ENCODE peak calls at places on chromosomes 16 and 17, in ten cellular contexts. V, F, A, T, Q, Y, O, W, I and U are unnamed samples. For H3K4me1, the result is how much of the 10 kb centered on the place peaks cover.

GRCh38 chr16:10297341-10298006 is 88.4 kb upstream of the ATF7IP2 start:
- DNase-seq in V (no peak), F (no peak), A (no peak), T (peak), Q (no peak), Y (no peak), O (no peak), W (no peak), I (no peak), U (no peak)

GRCh38 chr17:61532818-61533217 is 58.2 kb downstream of the NACA2 start:
- DNase-seq in V (no peak), F (no peak), A (no peak), T (no peak), Q (no peak), Y (no peak), O (no peak), W (no peak), I (no peak), U (no peak)

GRCh38 chr17:28345420-28346198 is 10.0 kb downstream of the TNFAIP1 start:
- DNase-seq in V (peak), F (peak), A (no peak), T (no peak), Q (peak), Y (no peak), O (no peak), W (no peak), I (no peak), U (no peak)

GRCh38 chr17:47785538-47786123 is 36.0 kb downstream of the OSBPL7 start:
- DNase-seq in V (no peak), F (peak), A (no peak), T (no peak), Q (no peak), Y (no peak), O (no peak), W (no peak), I (no peak), U (no peak)

GRCh38 chr16:65909310-65910050 is 457.0 kb upstream of the CDH5 start:
- DNase-seq in V (no peak), F (peak), A (no peak), T (no peak), Q (no peak), Y (no peak), O (no peak), W (no peak), I (no peak), U (no peak)

GRCh38 chr17:49404906-49405305 is 9.8 kb downstream of the PHB1 start:
- DNase-seq in V (no peak), F (no peak), A (no peak), T (no peak), Q (no peak), Y (no peak), O (no peak), W (no peak), I (no peak), U (no peak)

GRCh38 chr17:49214665-49215360 is 4.3 kb downstream of the ABI3 start:
- DNase-seq in V (peak), F (no peak), A (no peak), T (no peak), Q (no peak), Y (peak), O (no peak), W (no peak), I (no peak), U (no peak)

GRCh38 chr17:49984283-49984682 is 10.7 kb downstream of the DLX3 start:
- DNase-seq in V (no peak), F (no peak), A (no peak), T (no peak), Q (no peak), Y (no peak), O (no peak), W (no peak), I (no peak), U (no peak)

GRCh38 chr17:67801626-67802175 is 23.6 kb upstream of the BPTF start:
- DNase-seq in V (no peak), F (no peak), A (no peak), T (no peak), Q (no peak), Y (no peak), O (no peak), W (no peak), I (no peak), U (peak)

GRCh38 chr16:4339909-4340308 is 11.2 kb downstream of the PAM16 start:
- DNase-seq in V (no peak), F (peak), A (no peak), T (no peak), Q (peak), Y (no peak), O (no peak), W (no peak), I (no peak), U (no peak)

GRCh38 chr17:8707232-8707590 is 37.4 kb downstream of the CCDC42 start:
- DNase-seq in V (no peak), F (peak), A (no peak), T (no peak), Q (no peak), Y (no peak), O (no peak), W (no peak), I (no peak), U (no peak)

GRCh38 chr16:70691223-70692129 is 5.6 kb upstream of the MTSS2 start:
- DNase-seq in V (no peak), F (peak), A (peak), T (peak), Q (peak), Y (peak), O (no peak), W (peak), I (no peak), U (no peak)

GRCh38 chr16:66503030-66503429 is 46.9 kb downstream of the TK2 start:
- DNase-seq in V (no peak), F (no peak), A (peak), T (no peak), Q (peak), Y (no peak), O (no peak), W (no peak), I (no peak), U (no peak)

GRCh38 chr17:5832886-5833285 is 237.3 kb upstream of the WSCD1 start:
- DNase-seq in V (peak), F (peak), A (no peak), T (no peak), Q (no peak), Y (no peak), O (peak), W (no peak), I (peak), U (peak)

GRCh38 chr17:75694536-75694935 is 26.7 kb upstream of the ITGB4 start:
- DNase-seq in V (no peak), F (no peak), A (peak), T (no peak), Q (peak), Y (no peak), O (no peak), W (no peak), I (no peak), U (no peak)
- H3K4me1 ChIP-seq in V (half or more), F (under half), A (half or more), T (half or more), Q (half or more), Y (under half), O (half or more), W (under half), I (half or more), U (half or more)

GRCh38 chr17:17749025-17749772 is 67.9 kb downstream of the RAI1 start:
- DNase-seq in V (no peak), F (no peak), A (no peak), T (no peak), Q (no peak), Y (no peak), O (no peak), W (no peak), I (no peak), U (no peak)
- H3K27ac ChIP-seq in V (peak), F (peak), A (no peak), T (peak), Q (no peak), Y (peak), O (peak), W (peak), I (no peak), U (no peak)

GRCh38 chr17:38587193-38587592 is 18.6 kb downstream of the SRCIN1 start:
- DNase-seq in V (no peak), F (no peak), A (no peak), T (no peak), Q (no peak), Y (no peak), O (no peak), W (no peak), I (no peak), U (no peak)

GRCh38 chr17:38586788-38587187 is 19.0 kb downstream of the SRCIN1 start:
- DNase-seq in V (no peak), F (no peak), A (no peak), T (no peak), Q (no peak), Y (no peak), O (no peak), W (no peak), I (no peak), U (no peak)

GRCh38 chr17:38587956-38588771 is 17.6 kb downstream of the SRCIN1 start:
- DNase-seq in V (no peak), F (no peak), A (no peak), T (no peak), Q (no peak), Y (no peak), O (no peak), W (no peak), I (no peak), U (no peak)

GRCh38 chr17:38589462-38590114 is 16.2 kb downstream of the SRCIN1 start:
- DNase-seq in V (no peak), F (no peak), A (no peak), T (no peak), Q (no peak), Y (no peak), O (no peak), W (no peak), I (no peak), U (no peak)

DNA sequence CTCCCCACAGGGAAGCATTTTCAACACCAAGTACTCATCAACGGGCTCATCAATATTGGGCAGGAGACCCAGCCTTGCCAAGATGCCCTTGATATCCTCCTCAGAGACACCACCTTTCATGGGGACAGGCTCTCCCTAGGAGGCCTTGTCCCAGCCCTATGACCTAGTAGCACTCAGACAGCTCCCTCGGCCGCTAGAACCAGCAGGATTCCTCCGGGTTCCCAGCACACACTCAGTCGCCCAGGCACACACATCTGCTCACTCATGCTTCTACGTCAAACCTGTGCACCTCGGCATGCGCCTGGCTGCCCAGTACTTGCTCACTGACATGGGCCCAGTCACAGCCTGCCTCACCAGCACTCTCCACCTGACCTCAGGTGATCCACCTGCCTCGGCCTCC is 17.0 kb downstream of the SRCIN1 start:
- DNase-seq in V (no peak), F (no peak), A (no peak), T (no peak), Q (no peak), Y (no peak), O (no peak), W (no peak), I (no peak), U (no peak)
- H3K4me1 ChIP-seq in V (half or more), F (under half), A (under half), T (under half), Q (under half), Y (under half), O (under half), W (under half), I (under half), U (under half)

GRCh38 chr17:60164697-60165096 is 14.9 kb downstream of the CA4 start:
- DNase-seq in V (no peak), F (no peak), A (no peak), T (no peak), Q (no peak), Y (no peak), O (no peak), W (no peak), I (peak), U (no peak)

GRCh38 chr17:60164164-60164563 is 14.4 kb downstream of the CA4 start:
- DNase-seq in V (no peak), F (no peak), A (no peak), T (no peak), Q (no peak), Y (no peak), O (no peak), W (no peak), I (no peak), U (no peak)

GRCh38 chr17:60165223-60165622 is 15.4 kb downstream of the CA4 start:
- DNase-seq in V (no peak), F (no peak), A (no peak), T (no peak), Q (no peak), Y (no peak), O (no peak), W (no peak), I (peak), U (no peak)

GRCh38 chr17:60167095-60167741 is 17.4 kb downstream of the CA4 start:
- DNase-seq in V (no peak), F (no peak), A (no peak), T (no peak), Q (no peak), Y (no peak), O (no peak), W (no peak), I (no peak), U (no peak)

DNA sequence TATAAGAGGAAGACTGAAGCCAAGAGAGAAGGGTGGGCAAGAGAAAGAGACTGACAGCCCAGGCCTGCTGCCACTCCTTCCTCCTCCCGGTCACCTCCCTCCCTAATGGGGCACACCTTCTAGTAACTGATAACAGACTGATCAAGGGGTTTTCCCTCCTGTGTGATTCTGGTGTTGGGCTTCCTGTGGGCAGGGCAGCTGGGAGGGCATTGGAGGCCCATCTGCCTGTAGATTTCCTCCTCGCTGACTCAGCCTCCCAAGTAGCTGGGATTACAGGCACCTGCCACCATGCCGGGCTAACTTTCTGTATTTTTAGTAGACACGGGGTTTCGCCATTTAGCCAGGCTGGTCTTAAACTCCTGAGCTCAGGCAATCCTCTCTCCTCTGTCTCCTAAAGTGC is 16.2 kb downstream of the CA4 start:
- DNase-seq in V (no peak), F (no peak), A (no peak), T (peak), Q (no peak), Y (no peak), O (no peak), W (no peak), I (no peak), U (no peak)
- H3K27ac ChIP-seq in V (no peak), F (no peak), A (no peak), T (peak), Q (no peak), Y (no peak), O (no peak), W (no peak), I (no peak), U (no peak)

DNA sequence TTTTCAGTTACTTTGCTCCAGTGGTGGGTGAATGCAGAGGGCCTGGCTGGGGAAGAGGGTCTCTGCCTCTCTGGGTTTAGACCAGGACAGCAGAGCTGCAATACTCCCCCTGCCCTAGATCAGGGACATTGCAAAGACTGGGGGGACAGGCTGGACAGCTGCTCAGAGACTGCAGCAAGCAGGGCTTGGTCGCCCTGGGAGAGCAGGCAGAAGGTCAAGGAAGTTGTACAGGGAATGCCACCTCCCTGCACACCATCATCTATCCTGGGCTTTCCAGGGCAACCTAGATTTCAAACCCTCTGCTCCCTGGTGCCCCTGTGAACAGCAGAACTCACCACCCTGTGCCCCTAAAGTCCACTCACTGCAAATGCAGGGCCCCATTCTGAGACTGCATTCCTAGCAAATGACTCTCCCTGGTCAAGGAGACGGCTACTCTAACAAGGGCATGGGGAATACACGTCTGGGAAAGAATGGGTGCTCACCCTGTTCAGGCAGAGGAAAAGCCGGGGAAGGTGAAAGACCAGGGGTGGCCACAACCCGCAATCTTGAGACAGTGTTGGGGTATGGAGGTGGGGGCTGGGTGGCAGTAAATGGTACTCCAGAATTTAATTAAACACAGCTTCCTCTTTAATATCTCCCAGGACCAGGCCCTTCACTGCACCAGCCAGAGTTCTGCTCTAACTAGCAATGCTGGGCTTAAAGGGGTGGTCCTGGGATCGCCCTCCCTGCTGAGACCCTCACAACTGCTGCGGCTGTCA is 1.0 kb downstream of the KIFC3 start:
- DNase-seq in V (peak), F (peak), A (no peak), T (no peak), Q (no peak), Y (no peak), O (no peak), W (no peak), I (peak), U (no peak)
- H3K4me1 ChIP-seq in V (half or more), F (under half), A (half or more), T (half or more), Q (under half), Y (under half), O (half or more), W (under half), I (half or more), U (under half)

DNA sequence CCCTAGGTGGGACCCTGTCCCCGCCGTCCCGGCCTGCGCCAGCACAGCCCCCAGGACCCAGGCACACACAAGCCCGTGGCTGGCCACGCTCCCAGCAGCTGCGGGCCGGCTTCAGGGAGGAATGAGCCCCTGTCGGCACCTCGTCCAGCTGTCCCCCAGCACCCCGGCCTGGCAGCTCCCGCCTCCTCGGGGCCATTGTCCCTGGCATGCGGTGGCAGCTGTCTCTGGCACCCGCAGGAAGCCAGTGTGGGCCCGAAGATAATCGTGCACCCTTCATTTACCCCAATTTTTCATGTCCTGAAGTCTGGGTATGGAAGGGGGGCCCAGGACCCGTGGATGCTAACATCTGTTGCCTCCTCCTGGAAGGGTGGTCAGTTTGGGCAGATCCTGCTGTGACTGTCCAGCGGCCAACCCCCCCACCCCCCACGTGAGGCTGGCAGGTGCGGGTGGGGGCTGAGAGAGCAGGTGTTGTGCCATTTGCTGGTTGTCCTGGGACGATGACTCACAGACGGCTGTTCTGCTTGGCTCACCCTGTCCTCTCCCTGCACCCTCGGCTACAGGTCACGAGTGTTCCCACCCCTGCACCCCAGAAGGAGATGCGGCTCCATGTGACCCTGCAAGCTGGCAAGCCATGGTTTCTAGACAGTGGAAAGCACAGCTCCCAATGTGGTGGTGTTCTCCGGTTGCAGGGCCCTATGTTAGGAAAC is 4.0 kb upstream of the LMF1 start:
- DNase-seq in V (peak), F (no peak), A (peak), T (no peak), Q (no peak), Y (peak), O (no peak), W (no peak), I (no peak), U (no peak)
- H3K27ac ChIP-seq in V (no peak), F (peak), A (peak), T (no peak), Q (no peak), Y (no peak), O (no peak), W (no peak), I (no peak), U (no peak)

DNA sequence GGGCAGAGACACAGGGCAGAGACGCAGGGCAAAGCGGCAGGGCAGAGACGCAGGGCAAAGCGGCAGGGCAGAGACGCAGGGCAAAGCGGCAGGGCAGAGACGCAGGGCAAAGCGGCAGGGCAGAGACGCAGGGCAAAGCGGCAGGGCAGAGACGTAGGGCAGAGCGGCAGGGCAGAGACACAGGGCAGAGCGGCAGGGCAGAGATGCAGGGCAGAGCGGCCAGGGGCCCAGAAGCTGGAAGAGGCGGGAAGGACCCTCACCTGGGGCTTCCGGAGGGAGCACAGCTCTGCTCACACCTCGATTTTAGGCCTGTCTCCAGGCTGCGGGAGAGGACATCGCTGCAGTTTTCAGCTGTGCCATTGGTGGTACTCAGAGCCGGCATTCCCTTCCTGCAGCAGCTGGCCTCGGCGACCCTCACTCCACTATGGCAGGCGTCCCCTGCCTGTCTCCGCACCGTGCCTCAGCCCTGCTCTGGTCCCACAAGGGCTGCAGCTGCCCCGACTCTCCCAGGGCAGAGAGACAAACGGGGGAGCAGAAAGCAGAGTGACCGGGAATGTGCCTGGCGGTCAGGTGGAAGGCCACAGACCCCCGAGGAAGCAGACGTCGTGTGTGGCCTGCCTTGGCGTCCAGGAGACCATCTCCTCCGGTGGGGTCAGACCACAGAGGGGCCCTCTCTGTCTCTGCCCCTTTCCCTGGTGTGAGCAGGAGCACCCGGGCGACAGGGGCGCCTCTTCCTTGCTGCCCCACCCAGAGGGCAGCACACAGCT is 29.9 kb downstream of the SOX8 start:
- DNase-seq in V (no peak), F (no peak), A (no peak), T (no peak), Q (no peak), Y (no peak), O (no peak), W (no peak), I (no peak), U (no peak)
- H3K4me1 ChIP-seq in V (under half), F (under half), A (under half), T (under half), Q (under half), Y (under half), O (under half), W (under half), I (under half), U (under half)

DNA sequence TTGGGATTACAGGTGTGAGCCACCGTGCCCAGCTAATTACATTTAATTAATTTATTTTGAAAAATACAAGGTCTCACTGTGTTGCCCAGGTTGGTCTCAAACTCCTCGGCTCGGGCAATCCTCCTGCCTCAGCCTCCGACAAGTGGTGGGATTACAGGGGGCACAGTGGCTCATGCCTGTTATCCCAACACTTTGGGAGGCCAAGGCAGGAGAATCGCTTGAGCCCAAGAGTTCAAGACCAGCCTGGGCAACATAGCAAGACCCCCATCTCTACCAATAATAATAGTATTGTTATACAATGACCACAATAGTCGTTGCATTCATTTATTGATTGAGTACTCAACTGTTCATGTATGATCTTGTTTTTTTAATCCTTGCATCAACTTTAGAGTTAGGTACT is 22.0 kb downstream of the CDH1 start:
- DNase-seq in V (no peak), F (no peak), A (no peak), T (no peak), Q (no peak), Y (no peak), O (no peak), W (no peak), I (no peak), U (no peak)
- H3K27ac ChIP-seq in V (no peak), F (no peak), A (no peak), T (no peak), Q (no peak), Y (no peak), O (no peak), W (no peak), I (no peak), U (peak)

GRCh38 chr17:2939714-2940351 is 123.6 kb downstream of the OR1D5 start:
- DNase-seq in V (no peak), F (no peak), A (no peak), T (peak), Q (no peak), Y (no peak), O (no peak), W (no peak), I (no peak), U (no peak)
- H3K4me1 ChIP-seq in V (under half), F (under half), A (under half), T (under half), Q (under half), Y (under half), O (under half), W (under half), I (under half), U (under half)